ENCODE peak calls at places on chromosomes 11 and 22, in four cellular contexts. D, O, R and F are unnamed samples.
A peak's percentile ranks its signal among the peaks of the same experiment; 100 is the strongest.

GRCh38 chr11:19013181-19013857 is 47.2 kb downstream of the MRGPRX2 start:
- DNase-seq in D (no peak), O (no peak), R (no peak), F (no peak)

GRCh38 chr11:121571466-121571865 is 118.7 kb upstream of the SORL1-AS1 start:
- DNase-seq in D (no peak), O (no peak), R (no peak), F (no peak)

GRCh38 chr11:68021167-68021787 is 9.2 kb upstream of the NDUFS8 start:
- DNase-seq in D (no peak), O (no peak), R (no peak), F (no peak)

GRCh38 chr11:69035150-69035958 is 13.4 kb upstream of the TPCN2 start:
- DNase-seq in D (no peak), O (no peak), R (no peak), F (no peak)

GRCh38 chr11:120305286-120305685 is 19.8 kb upstream of the TLCD5 start:
- DNase-seq in D (no peak), O (no peak), R (no peak), F (no peak)

GRCh38 chr11:17753153-17753552 is 18.6 kb downstream of the KCNC1 start:
- DNase-seq in D (no peak), O (no peak), R (no peak), F (no peak)

GRCh38 chr11:13942908-13943505 is 19.5 kb upstream of the SPON1 start:
- DNase-seq in D (no peak), O (no peak), R (no peak), F (no peak)

GRCh38 chr22:20606041-20606783 is 98.8 kb downstream of the MED15 start:
- DNase-seq in D (peak; percentile 44), O (peak; percentile 50), R (peak; percentile 53), F (peak; percentile 79)

GRCh38 chr22:37777122-37777687 is 30.5 kb upstream of the GCAT start:
- DNase-seq in D (no peak), O (no peak), R (no peak), F (peak; percentile 48)